ENCODE peak calls at places on chromosomes 13 and 19, in eight cellular contexts. X is uterus, P is thyroid gland, S is gastrocnemius medialis, N is A549, E is endothelial cell of umbilical vein, M is lower leg skin, L is body of pancreas. A is an unnamed sample.

GRCh38 chr13:77460195-77460594 is 75.3 kb upstream of the SCEL start:
- DNase-seq in P (peak), N (no peak), X (no peak), S (no peak), M (peak), E (no peak), L (no peak), A (no peak)

GRCh38 chr13:37869756-37870488 is at the start of gene TRPC4:
- DNase-seq in S (no peak), M (no peak), P (peak), E (peak), N (peak), L (peak), X (peak), A (no peak)

GRCh38 chr19:42076375-42076944 is 494 bp downstream of the ZNF574 start:
- DNase-seq in E (no peak), S (no peak), L (no peak), P (no peak), N (no peak), M (peak), X (peak), A (no peak)

GRCh38 chr19:17725422-17726078 is 6.3 kb downstream of the MAP1S start:
- DNase-seq in P (no peak), S (no peak), X (no peak), M (no peak), L (no peak), E (no peak), N (no peak), A (no peak)

GRCh38 chr19:1312732-1313694 is 27.3 kb downstream of the EFNA2 start:
- DNase-seq in S (no peak), X (no peak), M (no peak), P (peak), E (peak), L (no peak), N (peak), A (peak)

GRCh38 chr19:46390866-46391265 is 22.5 kb downstream of the CCDC8 start:
- DNase-seq in M (no peak), E (no peak), X (no peak), S (no peak), N (no peak), P (no peak), L (no peak), A (no peak)

GRCh38 chr13:95716231-95716630 is 39.3 kb downstream of the DNAJC3 start:
- DNase-seq in E (no peak), X (no peak), S (no peak), N (no peak), L (no peak), P (no peak), M (no peak), A (no peak)

GRCh38 chr13:99310382-99311031 is 3.3 kb upstream of the GPR183 start:
- DNase-seq in S (no peak), N (no peak), L (no peak), E (peak), X (no peak), P (no peak), M (no peak), A (no peak)

GRCh38 chr13:73970413-73971055 is 163.7 kb downstream of the KLF12 start:
- DNase-seq in M (no peak), X (no peak), N (no peak), E (no peak), S (no peak), L (no peak), P (no peak), A (no peak)

GRCh38 chr19:28652790-28653189 is 560.2 kb downstream of the UQCRFS1 start:
- DNase-seq in M (no peak), X (no peak), L (no peak), E (no peak), P (no peak), N (no peak), S (no peak), A (no peak)

GRCh38 chr13:106063591-106064308 is 471.7 kb downstream of the EFNB2 start:
- DNase-seq in M (no peak), E (no peak), L (no peak), S (no peak), P (no peak), X (no peak), N (no peak), A (peak)

GRCh38 chr13:112184261-112184660 is 117.3 kb downstream of the SOX1 start:
- DNase-seq in M (no peak), E (no peak), P (no peak), S (no peak), N (no peak), X (no peak), L (no peak), A (no peak)

GRCh38 chr13:112870737-112871287 is 98.2 kb upstream of the MCF2L start:
- DNase-seq in E (no peak), M (no peak), X (no peak), S (no peak), L (no peak), N (no peak), P (no peak), A (no peak)

GRCh38 chr13:22369840-22370239 is 699.0 kb downstream of the FGF9 start:
- DNase-seq in S (no peak), L (no peak), M (no peak), E (no peak), P (no peak), X (no peak), N (no peak), A (no peak)

GRCh38 chr19:36489139-36489919 is at the start of gene ZNF566:
- DNase-seq in X (peak), E (peak), N (peak), S (peak), M (peak), L (peak), P (peak), A (peak)

GRCh38 chr13:41244555-41244954 is 18.8 kb downstream of the MTRF1 start:
- DNase-seq in P (no peak), N (no peak), X (no peak), M (no peak), L (no peak), S (peak), E (no peak), A (no peak)

GRCh38 chr13:98422046-98422445 is 154.9 kb downstream of the STK24 start:
- DNase-seq in P (no peak), N (no peak), M (no peak), L (peak), X (no peak), E (no peak), S (no peak), A (no peak)

GRCh38 chr13:97004096-97004876 is 10.0 kb upstream of the OXGR1 start:
- DNase-seq in S (no peak), X (no peak), N (no peak), L (no peak), E (no peak), M (no peak), P (no peak), A (no peak)

GRCh38 chr19:21474671-21475181 is 30.7 kb upstream of the ZNF429 start:
- DNase-seq in S (no peak), X (peak), P (peak), N (no peak), L (peak), M (no peak), E (no peak), A (no peak)

GRCh38 chr19:55465460-55466245 is 1.1 kb upstream of the C19orf85 start:
- DNase-seq in L (no peak), M (no peak), X (no peak), E (no peak), S (no peak), N (no peak), P (no peak), A (no peak)

GRCh38 chr13:27001705-27002104 is 169.9 kb downstream of the USP12 start:
- DNase-seq in S (no peak), P (no peak), N (no peak), E (no peak), X (no peak), M (no peak), L (no peak), A (no peak)

GRCh38 chr13:87123987-87124784 is 547.0 kb upstream of the SLITRK5 start:
- DNase-seq in E (no peak), X (no peak), M (peak), S (no peak), P (peak), N (peak), L (no peak), A (peak)

GRCh38 chr13:99303863-99304521 is 3.2 kb downstream of the GPR183 start:
- DNase-seq in L (no peak), N (no peak), X (no peak), P (no peak), S (no peak), M (no peak), E (no peak), A (no peak)

GRCh38 chr19:32675720-32676185 is at the start of gene RGS9BP:
- DNase-seq in N (peak), L (peak), S (peak), M (peak), E (peak), P (peak), X (peak), A (peak)

GRCh38 chr13:28268800-28269223 is 130.5 kb downstream of the PAN3 start:
- DNase-seq in N (no peak), E (no peak), L (no peak), P (no peak), X (no peak), M (no peak), S (no peak), A (no peak)

GRCh38 chr13:22915442-22916082 is 265.2 kb upstream of the SGCG start:
- DNase-seq in P (peak), E (peak), N (peak), M (peak), L (no peak), S (no peak), X (peak), A (no peak)

GRCh38 chr13:25679936-25680335 is 308.2 kb downstream of the ATP8A2 start:
- DNase-seq in L (no peak), S (no peak), M (no peak), E (no peak), N (no peak), X (no peak), P (no peak), A (no peak)

GRCh38 chr13:113776231-113777125 is 17.5 kb downstream of the TMEM255B start:
- DNase-seq in P (no peak), X (no peak), N (no peak), M (no peak), L (no peak), E (no peak), S (no peak), A (no peak)

GRCh38 chr13:27289016-27289665 is 18.5 kb downstream of the RASL11A start:
- DNase-seq in L (no peak), N (no peak), P (no peak), M (no peak), S (no peak), E (no peak), X (no peak), A (no peak)

GRCh38 chr13:34108396-34108795 is 290.4 kb downstream of the RFC3 start:
- DNase-seq in S (no peak), X (no peak), N (no peak), P (no peak), M (no peak), L (no peak), E (no peak), A (no peak)

GRCh38 chr19:17610384-17610783 is 54.9 kb downstream of the COLGALT1 start:
- DNase-seq in N (peak), M (no peak), L (no peak), X (no peak), P (no peak), S (no peak), E (peak), A (peak)

GRCh38 chr19:55086730-55087541 is 11.3 kb downstream of the EPS8L1 start:
- DNase-seq in S (peak), L (peak), P (peak), X (peak), N (no peak), E (peak), M (peak), A (peak)

GRCh38 chr19:33905937-33906577 is 109.4 kb downstream of the KCTD15 start:
- DNase-seq in S (no peak), L (peak), N (peak), P (peak), E (peak), M (peak), X (peak), A (no peak)

GRCh38 chr13:95714142-95714832 is 37.3 kb downstream of the DNAJC3 start:
- DNase-seq in P (no peak), E (no peak), N (peak), L (no peak), S (no peak), X (no peak), M (no peak), A (no peak)

GRCh38 chr19:2624537-2625091 is 77.9 kb downstream of the GNG7 start:
- DNase-seq in M (no peak), X (no peak), L (no peak), N (no peak), E (no peak), P (peak), S (peak), A (peak)

GRCh38 chr13:23743269-23743668 is 145.9 kb downstream of the MIPEP start:
- DNase-seq in P (no peak), N (peak), X (no peak), L (no peak), M (no peak), E (no peak), S (no peak), A (no peak)

GRCh38 chr13:45412274-45413049 is 5.7 kb downstream of the SLC25A30 start:
- DNase-seq in X (no peak), M (no peak), P (no peak), E (peak), S (no peak), L (no peak), N (no peak), A (no peak)

GRCh38 chr19:54109651-54110050 is 5.8 kb downstream of the TFPT start:
- DNase-seq in M (no peak), P (no peak), L (no peak), S (no peak), X (no peak), N (no peak), E (no peak), A (no peak)

GRCh38 chr19:15108145-15108844 is 1.1 kb downstream of the SYDE1 start:
- DNase-seq in M (no peak), N (no peak), L (no peak), E (no peak), P (no peak), X (no peak), S (no peak), A (no peak)

GRCh38 chr19:15105044-15105443 is 2.2 kb upstream of the SYDE1 start:
- DNase-seq in L (no peak), P (no peak), M (no peak), E (no peak), S (no peak), N (no peak), X (no peak), A (no peak)

GRCh38 chr19:15108845-15109767 is 1.9 kb downstream of the SYDE1 start:
- DNase-seq in S (no peak), X (no peak), L (no peak), M (no peak), P (no peak), N (no peak), E (no peak), A (no peak)

GRCh38 chr19:15109768-15110417 is 2.7 kb downstream of the SYDE1 start:
- DNase-seq in M (no peak), N (no peak), P (no peak), E (no peak), X (no peak), S (no peak), L (no peak), A (no peak)

DNA sequence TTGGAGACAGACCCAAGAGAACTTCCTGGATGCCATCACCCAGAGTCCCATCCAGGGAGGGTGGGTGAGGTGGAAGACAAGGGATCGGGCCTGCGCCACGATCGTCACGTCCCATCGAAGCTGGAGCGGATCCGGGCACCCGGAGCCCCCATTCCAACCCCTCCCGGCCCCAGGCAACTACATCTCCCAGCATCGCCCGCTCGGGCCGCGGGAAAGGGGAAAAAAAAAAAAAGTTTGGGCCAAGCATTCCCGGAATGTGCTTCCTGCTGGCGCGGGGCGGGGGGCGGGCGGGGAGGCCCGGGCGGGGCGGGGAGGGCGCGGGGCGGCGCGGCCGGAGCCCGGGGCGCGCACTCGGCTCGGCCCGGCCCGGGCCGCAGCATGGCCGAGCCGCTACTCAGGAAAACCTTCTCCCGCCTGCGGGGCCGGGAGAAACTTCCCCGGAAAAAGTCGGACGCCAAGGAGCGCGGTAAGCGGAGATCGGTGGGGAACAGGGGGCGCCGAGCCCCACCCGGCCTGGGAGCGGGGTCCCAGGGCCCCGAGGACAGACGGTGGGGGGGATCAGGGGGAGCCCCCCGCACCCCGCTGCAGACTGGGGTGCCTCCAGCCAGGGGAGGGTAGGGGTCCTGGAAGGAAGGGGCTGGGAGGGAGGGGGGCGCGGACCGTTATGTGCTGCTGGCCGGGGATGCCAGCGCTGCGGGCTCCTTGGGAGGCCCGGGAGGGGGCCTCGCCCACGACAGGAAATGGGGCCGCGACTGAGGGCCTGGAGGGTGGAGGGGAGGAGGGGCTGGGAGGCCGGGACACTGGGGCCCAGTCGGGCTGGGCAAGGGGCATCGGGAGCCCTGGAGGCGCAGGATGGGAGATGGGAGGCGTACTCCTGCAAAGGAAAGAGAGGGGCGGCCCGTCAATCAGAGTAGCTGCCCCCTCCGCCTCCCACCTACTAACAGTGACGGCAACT is at the start of gene SYDE1:
- DNase-seq in E (peak), X (peak), S (no peak), M (no peak), N (peak), P (peak), L (peak), A (peak)
- TF ChIP-seq POLR2A in E (peak), X (no peak), S (no peak), M (no peak), N (peak), P (no peak), L (peak), A (peak)

GRCh38 chr19:4673216-4673615 is 3.1 kb upstream of the MYDGF start:
- DNase-seq in L (no peak), X (no peak), P (no peak), M (no peak), N (no peak), S (no peak), E (no peak), A (no peak)

GRCh38 chr19:4671182-4671851 is 1.2 kb upstream of the MYDGF start:
- DNase-seq in S (peak), N (peak), E (no peak), L (no peak), M (no peak), X (no peak), P (no peak), A (no peak)

GRCh38 chr19:4673726-4674125 is 3.6 kb upstream of the MYDGF start:
- DNase-seq in P (no peak), N (no peak), S (no peak), M (no peak), E (no peak), L (no peak), X (no peak), A (no peak)

GRCh38 chr19:4664642-4665041 is 5.5 kb downstream of the MYDGF start:
- DNase-seq in M (no peak), P (no peak), L (no peak), N (no peak), S (no peak), E (no peak), X (no peak), A (no peak)

GRCh38 chr19:4669723-4670480 is at the start of gene MYDGF:
- DNase-seq in P (peak), N (peak), X (peak), L (peak), E (peak), M (peak), S (peak), A (peak)
- TF ChIP-seq POLR2A in P (no peak), N (peak), X (peak), L (peak), E (peak), M (no peak), S (peak), A (peak)

GRCh38 chr19:18991468-18991867 is 41.8 kb downstream of the SUGP2 start:
- DNase-seq in S (no peak), L (no peak), E (no peak), N (no peak), P (no peak), M (no peak), X (no peak), A (no peak)

GRCh38 chr19:18991050-18991449 is 42.3 kb downstream of the SUGP2 start:
- DNase-seq in E (no peak), X (no peak), M (no peak), L (no peak), N (no peak), S (no peak), P (no peak), A (no peak)

GRCh38 chr19:18992696-18993095 is 40.6 kb downstream of the SUGP2 start:
- DNase-seq in M (no peak), X (no peak), N (no peak), P (no peak), E (no peak), L (no peak), S (no peak), A (no peak)

GRCh38 chr19:18989316-18989715 is 44.0 kb downstream of the SUGP2 start:
- DNase-seq in N (no peak), L (no peak), M (no peak), E (no peak), P (no peak), X (no peak), S (no peak), A (no peak)

GRCh38 chr19:18990128-18990708 is 43.1 kb downstream of the SUGP2 start:
- DNase-seq in X (no peak), L (no peak), N (no peak), P (no peak), M (no peak), E (no peak), S (no peak), A (no peak)
- TF ChIP-seq POLR2A in X (no peak), L (no peak), N (no peak), P (no peak), M (no peak), E (no peak), S (no peak), A (no peak)

DNA sequence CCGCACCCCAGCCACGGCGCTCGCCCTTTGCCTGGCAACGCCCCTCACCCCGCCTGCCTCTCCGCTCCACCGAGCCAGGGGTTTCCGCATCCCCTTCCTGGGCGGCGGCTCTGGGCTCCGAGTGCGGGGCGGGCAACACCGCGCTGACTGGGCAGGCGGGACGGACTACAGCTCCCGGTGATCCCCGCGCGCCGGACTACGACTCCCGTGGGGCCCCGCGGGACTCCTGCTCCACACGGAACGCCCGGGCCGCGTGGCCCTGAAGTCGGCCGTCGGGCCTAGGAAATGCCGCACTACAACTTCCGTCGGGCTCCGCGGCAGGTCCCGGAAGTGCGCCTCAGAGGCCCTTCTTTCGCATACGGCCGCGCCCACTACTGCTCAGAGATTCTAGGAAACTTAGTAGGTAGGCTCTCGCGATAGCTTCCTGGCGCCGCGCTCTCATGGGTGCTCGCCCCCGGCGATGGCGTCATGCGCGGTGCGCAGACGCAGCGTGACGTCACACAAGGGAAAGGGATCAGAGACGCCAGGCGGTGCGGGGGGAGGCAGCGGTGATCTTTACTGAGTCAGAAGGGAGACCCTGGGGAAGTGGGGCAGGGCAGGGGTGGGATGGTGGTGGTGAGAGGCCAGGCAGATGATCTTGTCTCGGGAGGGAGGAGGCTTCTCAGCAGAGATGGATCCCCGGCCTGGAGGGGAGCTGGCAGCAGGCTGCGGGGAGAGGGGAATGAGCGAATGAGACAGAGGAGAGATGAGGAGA is at the start of gene JOSD2:
- DNase-seq in S (peak), L (peak), M (peak), E (peak), P (peak), N (peak), X (peak), A (peak)
- TF ChIP-seq POLR2A in S (peak), L (peak), M (no peak), E (peak), P (no peak), N (peak), X (peak), A (peak)

GRCh38 chr13:94332360-94333040 is 147.0 kb downstream of the DCT start:
- DNase-seq in E (no peak), L (no peak), M (no peak), S (no peak), N (no peak), P (no peak), X (no peak), A (no peak)
- TF ChIP-seq POLR2A in E (no peak), L (no peak), M (no peak), S (no peak), N (no peak), P (no peak), X (no peak), A (no peak)

GRCh38 chr19:10713317-10713716 is 4.6 kb upstream of the DNM2 start:
- DNase-seq in E (no peak), S (no peak), M (no peak), L (no peak), X (no peak), N (no peak), P (no peak), A (no peak)
- TF ChIP-seq POLR2A in E (no peak), S (no peak), M (no peak), L (no peak), X (no peak), N (no peak), P (no peak), A (no peak)

A was measured in H54.